ENCODE peak calls at places on chromosomes 3 and 15, in eight cellular contexts. One of them, this sample, is unnamed.

GRCh38 chr15:70955151-70955550 is 62.5 kb downstream of the LRRC49 start:
- DNase-seq in upper lobe of right lung: no peak
- DNase-seq in adrenal gland: no peak
- DNase-seq in brain microvascular endothelial cell: peak
- DNase-seq in lower lobe of right lung: no peak
- DNase-seq in CD8-positive, alpha-beta memory T cell: no peak
- DNase-seq in mucosa of descending colon: no peak
- DNase-seq in fibroblast of lung: no peak
- DNase-seq in this sample: peak

GRCh38 chr3:169215953-169216352 is 447.6 kb downstream of the MECOM start:
- DNase-seq in upper lobe of right lung: no peak
- DNase-seq in adrenal gland: no peak
- DNase-seq in brain microvascular endothelial cell: no peak
- DNase-seq in lower lobe of right lung: no peak
- DNase-seq in CD8-positive, alpha-beta memory T cell: no peak
- DNase-seq in mucosa of descending colon: no peak
- DNase-seq in fibroblast of lung: peak
- DNase-seq in this sample: peak

GRCh38 chr3:172467170-172467824 is 19.0 kb upstream of the GHSR start:
- DNase-seq in upper lobe of right lung: no peak
- DNase-seq in adrenal gland: no peak
- DNase-seq in brain microvascular endothelial cell: peak
- DNase-seq in lower lobe of right lung: no peak
- DNase-seq in CD8-positive, alpha-beta memory T cell: no peak
- DNase-seq in mucosa of descending colon: no peak
- DNase-seq in fibroblast of lung: peak
- DNase-seq in this sample: peak

GRCh38 chr3:196639517-196640500 is at the start of gene NRROS:
- DNase-seq in upper lobe of right lung: peak
- DNase-seq in adrenal gland: peak
- DNase-seq in brain microvascular endothelial cell: peak
- DNase-seq in lower lobe of right lung: peak
- DNase-seq in CD8-positive, alpha-beta memory T cell: peak
- DNase-seq in mucosa of descending colon: peak
- DNase-seq in fibroblast of lung: peak
- DNase-seq in this sample: peak

GRCh38 chr15:67758610-67759300 is 66.6 kb upstream of the SKOR1 start:
- DNase-seq in upper lobe of right lung: no peak
- DNase-seq in adrenal gland: no peak
- DNase-seq in brain microvascular endothelial cell: no peak
- DNase-seq in lower lobe of right lung: no peak
- DNase-seq in CD8-positive, alpha-beta memory T cell: no peak
- DNase-seq in mucosa of descending colon: no peak
- DNase-seq in fibroblast of lung: no peak
- DNase-seq in this sample: no peak

GRCh38 chr15:101540480-101541239 is 51.2 kb upstream of the PCSK6 start:
- DNase-seq in upper lobe of right lung: no peak
- DNase-seq in adrenal gland: no peak
- DNase-seq in brain microvascular endothelial cell: no peak
- DNase-seq in lower lobe of right lung: no peak
- DNase-seq in CD8-positive, alpha-beta memory T cell: no peak
- DNase-seq in mucosa of descending colon: no peak
- DNase-seq in fibroblast of lung: no peak
- DNase-seq in this sample: no peak

GRCh38 chr15:75203017-75203907 is 1.6 kb downstream of the C15orf39 start:
- DNase-seq in upper lobe of right lung: no peak
- DNase-seq in adrenal gland: no peak
- DNase-seq in brain microvascular endothelial cell: peak
- DNase-seq in lower lobe of right lung: no peak
- DNase-seq in CD8-positive, alpha-beta memory T cell: no peak
- DNase-seq in mucosa of descending colon: peak
- DNase-seq in fibroblast of lung: peak
- DNase-seq in this sample: peak

GRCh38 chr15:32053717-32054116 is 23.4 kb downstream of the CHRNA7 start:
- DNase-seq in upper lobe of right lung: no peak
- DNase-seq in adrenal gland: no peak
- DNase-seq in brain microvascular endothelial cell: no peak
- DNase-seq in lower lobe of right lung: no peak
- DNase-seq in CD8-positive, alpha-beta memory T cell: no peak
- DNase-seq in mucosa of descending colon: no peak
- DNase-seq in fibroblast of lung: no peak
- DNase-seq in this sample: no peak

GRCh38 chr3:46725663-46726314 is 8.1 kb upstream of the PRSS50 start:
- DNase-seq in upper lobe of right lung: no peak
- DNase-seq in adrenal gland: peak
- DNase-seq in brain microvascular endothelial cell: no peak
- DNase-seq in lower lobe of right lung: no peak
- DNase-seq in CD8-positive, alpha-beta memory T cell: no peak
- DNase-seq in mucosa of descending colon: no peak
- DNase-seq in fibroblast of lung: no peak
- DNase-seq in this sample: peak

GRCh38 chr15:70795311-70795665 is 31.9 kb upstream of the UACA start:
- DNase-seq in upper lobe of right lung: no peak
- DNase-seq in adrenal gland: no peak
- DNase-seq in brain microvascular endothelial cell: peak
- DNase-seq in lower lobe of right lung: no peak
- DNase-seq in CD8-positive, alpha-beta memory T cell: no peak
- DNase-seq in mucosa of descending colon: no peak
- DNase-seq in fibroblast of lung: peak
- DNase-seq in this sample: peak

GRCh38 chr15:101479342-101479845 is 10.1 kb downstream of the PCSK6 start:
- DNase-seq in upper lobe of right lung: no peak
- DNase-seq in adrenal gland: no peak
- DNase-seq in brain microvascular endothelial cell: no peak
- DNase-seq in lower lobe of right lung: no peak
- DNase-seq in CD8-positive, alpha-beta memory T cell: no peak
- DNase-seq in mucosa of descending colon: no peak
- DNase-seq in fibroblast of lung: no peak
- DNase-seq in this sample: no peak

GRCh38 chr15:43329222-43329959 is 982 bp downstream of the LCMT2 start:
- DNase-seq in upper lobe of right lung: no peak
- DNase-seq in adrenal gland: peak
- DNase-seq in brain microvascular endothelial cell: peak
- DNase-seq in lower lobe of right lung: no peak
- DNase-seq in CD8-positive, alpha-beta memory T cell: peak
- DNase-seq in mucosa of descending colon: no peak
- DNase-seq in fibroblast of lung: peak
- DNase-seq in this sample: no peak

DNA sequence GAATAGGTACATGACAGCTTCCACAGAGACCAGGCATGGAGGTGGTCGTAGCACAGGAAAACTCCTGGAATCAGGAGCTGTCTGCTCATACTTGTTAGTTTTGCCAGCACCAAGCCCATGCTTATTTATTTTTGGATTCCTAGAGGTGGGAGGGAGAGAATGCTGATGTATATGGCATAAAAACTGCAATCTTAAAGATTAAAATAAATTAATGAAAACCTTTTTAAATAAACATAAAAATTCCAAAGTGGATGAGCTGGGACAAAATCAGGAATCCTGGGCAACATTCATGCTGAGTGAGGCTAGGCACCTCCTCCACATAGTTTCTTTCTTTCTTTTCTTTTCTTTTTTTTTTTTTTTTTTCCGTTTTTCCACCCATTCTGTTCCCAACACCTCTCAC is 14.3 kb upstream of the BCL6 start:
- DNase-seq in upper lobe of right lung: no peak
- DNase-seq in adrenal gland: no peak
- DNase-seq in brain microvascular endothelial cell: no peak
- DNase-seq in lower lobe of right lung: no peak
- DNase-seq in CD8-positive, alpha-beta memory T cell: no peak
- DNase-seq in mucosa of descending colon: no peak
- DNase-seq in fibroblast of lung: no peak
- DNase-seq in this sample: no peak
- H3K4me3 ChIP-seq in upper lobe of right lung: no peak
- H3K4me3 ChIP-seq in adrenal gland: no peak
- H3K4me3 ChIP-seq in brain microvascular endothelial cell: no peak
- H3K4me3 ChIP-seq in lower lobe of right lung: no peak
- H3K4me3 ChIP-seq in CD8-positive, alpha-beta memory T cell: no peak
- H3K4me3 ChIP-seq in mucosa of descending colon: no peak
- H3K4me3 ChIP-seq in fibroblast of lung: no peak
- H3K4me3 ChIP-seq in this sample: no peak

GRCh38 chr3:186322761-186323160 is 39.3 kb downstream of the DGKG start:
- DNase-seq in upper lobe of right lung: no peak
- DNase-seq in adrenal gland: no peak
- DNase-seq in brain microvascular endothelial cell: no peak
- DNase-seq in lower lobe of right lung: no peak
- DNase-seq in CD8-positive, alpha-beta memory T cell: no peak
- DNase-seq in mucosa of descending colon: no peak
- DNase-seq in fibroblast of lung: no peak
- DNase-seq in this sample: no peak

GRCh38 chr3:186331043-186331442 is 31.0 kb downstream of the DGKG start:
- DNase-seq in upper lobe of right lung: no peak
- DNase-seq in adrenal gland: no peak
- DNase-seq in brain microvascular endothelial cell: no peak
- DNase-seq in lower lobe of right lung: no peak
- DNase-seq in CD8-positive, alpha-beta memory T cell: no peak
- DNase-seq in mucosa of descending colon: no peak
- DNase-seq in fibroblast of lung: no peak
- DNase-seq in this sample: no peak

GRCh38 chr3:186327912-186328487 is 34.0 kb downstream of the DGKG start:
- DNase-seq in upper lobe of right lung: no peak
- DNase-seq in adrenal gland: no peak
- DNase-seq in brain microvascular endothelial cell: no peak
- DNase-seq in lower lobe of right lung: no peak
- DNase-seq in CD8-positive, alpha-beta memory T cell: no peak
- DNase-seq in mucosa of descending colon: no peak
- DNase-seq in fibroblast of lung: no peak
- DNase-seq in this sample: no peak
- H3K4me3 ChIP-seq in upper lobe of right lung: no peak
- H3K4me3 ChIP-seq in adrenal gland: no peak
- H3K4me3 ChIP-seq in brain microvascular endothelial cell: no peak
- H3K4me3 ChIP-seq in lower lobe of right lung: no peak
- H3K4me3 ChIP-seq in CD8-positive, alpha-beta memory T cell: no peak
- H3K4me3 ChIP-seq in mucosa of descending colon: no peak
- H3K4me3 ChIP-seq in fibroblast of lung: no peak
- H3K4me3 ChIP-seq in this sample: no peak

DNA sequence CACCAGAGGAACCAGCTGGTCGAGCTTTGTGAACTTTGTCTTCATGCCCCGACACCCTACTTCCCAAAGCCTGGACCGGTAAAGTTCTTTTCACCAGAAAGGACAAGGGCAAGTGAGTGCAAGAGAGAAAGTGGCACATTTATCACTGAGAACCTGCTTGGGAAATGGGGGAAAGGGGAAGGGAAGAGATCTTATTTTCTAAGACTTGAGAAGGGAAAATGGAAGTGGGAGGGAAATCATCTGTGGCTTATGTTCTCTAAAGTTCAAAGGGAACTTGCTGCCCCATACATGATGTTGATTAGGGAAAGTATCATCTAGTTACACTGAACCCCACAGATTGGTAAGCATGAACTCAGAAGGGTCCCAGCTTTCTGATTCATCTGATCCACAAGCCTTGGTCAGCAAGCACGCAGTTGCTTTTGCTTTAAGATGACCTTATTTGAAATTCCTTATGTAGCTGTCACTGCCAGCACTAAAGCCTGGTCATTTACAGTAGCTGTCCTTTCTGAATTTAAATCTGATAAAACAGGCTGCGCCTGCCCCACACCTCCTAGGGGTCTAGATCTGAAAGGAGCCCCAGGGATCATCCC is 199.4 kb upstream of the LPP start:
- DNase-seq in upper lobe of right lung: no peak
- DNase-seq in adrenal gland: no peak
- DNase-seq in brain microvascular endothelial cell: peak
- DNase-seq in lower lobe of right lung: no peak
- DNase-seq in CD8-positive, alpha-beta memory T cell: no peak
- DNase-seq in mucosa of descending colon: no peak
- DNase-seq in fibroblast of lung: peak
- DNase-seq in this sample: peak
- H3K4me3 ChIP-seq in upper lobe of right lung: no peak
- H3K4me3 ChIP-seq in adrenal gland: no peak
- H3K4me3 ChIP-seq in brain microvascular endothelial cell: no peak
- H3K4me3 ChIP-seq in lower lobe of right lung: no peak
- H3K4me3 ChIP-seq in CD8-positive, alpha-beta memory T cell: no peak
- H3K4me3 ChIP-seq in mucosa of descending colon: no peak
- H3K4me3 ChIP-seq in fibroblast of lung: no peak
- H3K4me3 ChIP-seq in this sample: no peak

GRCh38 chr3:149551500-149551899 is 77.0 kb downstream of the TM4SF4 start:
- DNase-seq in upper lobe of right lung: no peak
- DNase-seq in adrenal gland: no peak
- DNase-seq in brain microvascular endothelial cell: no peak
- DNase-seq in lower lobe of right lung: no peak
- DNase-seq in CD8-positive, alpha-beta memory T cell: no peak
- DNase-seq in mucosa of descending colon: no peak
- DNase-seq in fibroblast of lung: no peak
- DNase-seq in this sample: no peak

GRCh38 chr3:149555941-149556340 is 81.4 kb downstream of the TM4SF4 start:
- DNase-seq in upper lobe of right lung: no peak
- DNase-seq in adrenal gland: no peak
- DNase-seq in brain microvascular endothelial cell: peak
- DNase-seq in lower lobe of right lung: no peak
- DNase-seq in CD8-positive, alpha-beta memory T cell: no peak
- DNase-seq in mucosa of descending colon: no peak
- DNase-seq in fibroblast of lung: peak
- DNase-seq in this sample: peak

GRCh38 chr3:149552700-149553099 is 78.2 kb downstream of the TM4SF4 start:
- DNase-seq in upper lobe of right lung: no peak
- DNase-seq in adrenal gland: no peak
- DNase-seq in brain microvascular endothelial cell: no peak
- DNase-seq in lower lobe of right lung: no peak
- DNase-seq in CD8-positive, alpha-beta memory T cell: no peak
- DNase-seq in mucosa of descending colon: no peak
- DNase-seq in fibroblast of lung: no peak
- DNase-seq in this sample: no peak

GRCh38 chr3:149553781-149554451 is 79.4 kb downstream of the TM4SF4 start:
- DNase-seq in upper lobe of right lung: no peak
- DNase-seq in adrenal gland: no peak
- DNase-seq in brain microvascular endothelial cell: no peak
- DNase-seq in lower lobe of right lung: no peak
- DNase-seq in CD8-positive, alpha-beta memory T cell: no peak
- DNase-seq in mucosa of descending colon: no peak
- DNase-seq in fibroblast of lung: peak
- DNase-seq in this sample: peak

DNA sequence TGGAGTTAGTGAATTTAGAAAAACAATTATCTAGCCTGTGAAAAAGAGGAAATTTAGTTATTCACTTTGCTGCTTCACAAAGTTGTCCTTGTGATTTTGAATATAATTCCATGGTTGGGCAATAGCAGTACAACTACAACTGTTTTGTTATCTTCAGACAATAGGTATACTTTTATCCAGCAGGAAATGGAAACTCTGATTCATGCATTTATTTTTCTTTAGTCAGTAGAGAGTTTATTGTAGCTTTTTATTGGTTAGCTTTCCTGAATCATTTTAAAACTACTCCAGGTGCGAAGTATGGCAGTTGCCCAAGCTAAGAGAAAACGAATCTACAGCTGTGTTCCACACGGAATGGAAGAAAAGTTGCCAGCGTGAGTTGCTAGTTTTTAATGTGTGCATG is 80.3 kb downstream of the TM4SF4 start:
- DNase-seq in upper lobe of right lung: no peak
- DNase-seq in adrenal gland: no peak
- DNase-seq in brain microvascular endothelial cell: no peak
- DNase-seq in lower lobe of right lung: no peak
- DNase-seq in CD8-positive, alpha-beta memory T cell: no peak
- DNase-seq in mucosa of descending colon: no peak
- DNase-seq in fibroblast of lung: peak
- DNase-seq in this sample: peak
- H3K4me3 ChIP-seq in upper lobe of right lung: no peak
- H3K4me3 ChIP-seq in adrenal gland: no peak
- H3K4me3 ChIP-seq in brain microvascular endothelial cell: no peak
- H3K4me3 ChIP-seq in lower lobe of right lung: no peak
- H3K4me3 ChIP-seq in CD8-positive, alpha-beta memory T cell: no peak
- H3K4me3 ChIP-seq in mucosa of descending colon: no peak
- H3K4me3 ChIP-seq in fibroblast of lung: no peak
- H3K4me3 ChIP-seq in this sample: no peak

This sample was measured in AG10803.